ENCODE peak calls at places on chromosomes 4 and X, in nine cellular contexts. Q, N, X, S, B, V, U, J and O are unnamed samples.

GRCh38 chr4:100828364-100828763 is 310.5 kb upstream of the EMCN start:
- DNase-seq in Q (no peak), B (no peak), U (no peak), S (no peak), V (no peak), J (no peak), N (no peak), X (no peak), O (no peak)

GRCh38 chrX:21176927-21177571 is 197.2 kb upstream of the CNKSR2 start:
- DNase-seq in J (no peak), N (no peak), B (no peak), X (no peak), U (no peak), Q (no peak), S (no peak), V (peak), O (no peak)

GRCh38 chrX:70096052-70096451 is 33.8 kb downstream of the OTUD6A start:
- DNase-seq in S (peak), Q (peak), N (peak), J (peak), X (no peak), V (no peak), B (peak), U (no peak), O (no peak)

GRCh38 chr4:40980318-40980883 is 230.6 kb downstream of the NSUN7 start:
- DNase-seq in X (no peak), U (no peak), B (peak), N (no peak), J (no peak), S (peak), V (no peak), Q (no peak), O (no peak)

GRCh38 chr4:6355052-6355451 is 85.4 kb downstream of the WFS1 start:
- DNase-seq in B (no peak), J (no peak), S (no peak), X (no peak), Q (no peak), U (no peak), N (no peak), V (no peak), O (no peak)

GRCh38 chrX:134929813-134930212 is 61.0 kb upstream of the SMIM10 start:
- DNase-seq in J (no peak), X (no peak), S (no peak), Q (no peak), B (no peak), N (no peak), V (no peak), U (peak), O (no peak)

GRCh38 chrX:13380230-13380629 is 60.4 kb upstream of the ATXN3L start:
- DNase-seq in N (no peak), B (peak), J (peak), X (no peak), S (no peak), V (peak), U (no peak), Q (no peak), O (no peak)

GRCh38 chr4:77095101-77095826 is 19.5 kb upstream of the CCNI start:
- DNase-seq in S (peak), J (peak), X (peak), V (peak), Q (peak), N (peak), U (peak), B (peak), O (no peak)

GRCh38 chr4:152953514-152953913 is 17.4 kb downstream of the FHDC1 start:
- DNase-seq in Q (no peak), U (no peak), N (no peak), S (no peak), J (no peak), X (no peak), V (no peak), B (no peak), O (no peak)

GRCh38 chr4:3793545-3793944 is 27.4 kb downstream of the ADRA2C start:
- DNase-seq in V (no peak), X (no peak), B (no peak), J (no peak), S (no peak), U (no peak), Q (no peak), N (no peak), O (no peak)

GRCh38 chr4:8330821-8331566 is 61.4 kb downstream of the HTRA3 start:
- DNase-seq in Q (peak), U (no peak), J (peak), V (no peak), S (no peak), X (no peak), N (no peak), B (no peak), O (no peak)

GRCh38 chr4:153488719-153489384 is 22.7 kb downstream of the TMEM131L start:
- DNase-seq in V (peak), N (no peak), Q (no peak), S (peak), X (peak), B (no peak), J (no peak), U (peak), O (no peak)

GRCh38 chr4:17721496-17722360 is 59.7 kb downstream of the FAM184B start:
- DNase-seq in N (no peak), B (peak), U (no peak), V (peak), X (no peak), Q (no peak), S (no peak), J (peak), O (peak)

GRCh38 chr4:151407018-151407417 is 2.0 kb upstream of the FHIP1A start:
- DNase-seq in Q (no peak), N (no peak), V (no peak), S (no peak), J (no peak), X (no peak), U (no peak), B (no peak), O (no peak)

GRCh38 chrX:48514126-48514806 is 5.5 kb downstream of the PORCN start:
- DNase-seq in S (no peak), J (no peak), U (no peak), X (no peak), Q (no peak), N (no peak), B (no peak), V (no peak), O (no peak)

GRCh38 chr4:61872983-61873382 is 672.9 kb downstream of the ADGRL3 start:
- DNase-seq in J (no peak), Q (no peak), V (no peak), S (no peak), N (no peak), B (no peak), X (no peak), U (no peak), O (no peak)

GRCh38 chrX:134732152-134732551 is 73.9 kb upstream of the PLAC1 start:
- DNase-seq in Q (no peak), U (no peak), S (no peak), V (no peak), B (no peak), J (no peak), X (no peak), N (no peak), O (no peak)

GRCh38 chrX:13223868-13224555 is 95.8 kb downstream of the ATXN3L start:
- DNase-seq in S (no peak), Q (no peak), X (no peak), J (peak), B (peak), V (peak), N (peak), U (no peak), O (peak)

GRCh38 chrX:136710324-136710951 is 62.5 kb downstream of the CD40LG start:
- DNase-seq in U (no peak), V (peak), B (peak), N (no peak), S (no peak), Q (no peak), J (peak), X (no peak), O (peak)

GRCh38 chrX:138745215-138745614 is 33.7 kb upstream of the FGF13 start:
- DNase-seq in N (peak), Q (peak), B (peak), X (peak), V (peak), U (peak), S (peak), J (peak), O (peak)

GRCh38 chrX:101080326-101080725 is 1.6 kb downstream of the TMEM35A start:
- DNase-seq in U (no peak), J (no peak), X (no peak), S (no peak), N (no peak), B (no peak), V (no peak), Q (peak), O (no peak)

GRCh38 chr4:39046243-39046642 is 14.0 kb upstream of the TMEM156 start:
- DNase-seq in B (peak), J (peak), S (no peak), U (no peak), N (no peak), X (peak), V (peak), Q (no peak), O (no peak)

GRCh38 chrX:67784712-67785111 is 240.9 kb downstream of the AR start:
- DNase-seq in S (no peak), X (no peak), J (no peak), Q (no peak), U (no peak), B (no peak), N (no peak), V (no peak), O (no peak)

GRCh38 chr4:57148831-57149230 is 38.6 kb upstream of the IGFBP7 start:
- DNase-seq in V (peak), X (no peak), S (no peak), J (peak), U (no peak), N (no peak), B (peak), Q (no peak), O (peak)

GRCh38 chrX:118745570-118745969 is 18.2 kb downstream of the IL13RA1 start:
- DNase-seq in J (peak), V (no peak), Q (no peak), X (no peak), N (no peak), S (no peak), U (no peak), B (peak), O (no peak)

GRCh38 chr4:109879081-109879480 is 31.2 kb downstream of the LRIT3 start:
- DNase-seq in S (no peak), N (no peak), B (no peak), J (no peak), Q (no peak), U (no peak), X (no peak), V (no peak), O (no peak)

GRCh38 chrX:120302434-120302833 is 8.8 kb downstream of the TMEM255A start:
- DNase-seq in X (peak), U (peak), V (no peak), B (no peak), S (peak), N (peak), J (no peak), Q (no peak), O (no peak)

GRCh38 chrX:121028419-121028818 is 19.0 kb upstream of the GLUD2 start:
- DNase-seq in J (no peak), X (no peak), N (no peak), S (no peak), B (no peak), V (no peak), Q (no peak), U (no peak), O (no peak)

GRCh38 chrX:69060631-69061408 is 104.4 kb downstream of the PJA1 start:
- DNase-seq in S (peak), X (no peak), B (peak), Q (peak), V (peak), N (peak), J (peak), U (no peak), O (no peak)

GRCh38 chr4:145066063-145066501 is 31.9 kb downstream of the ANAPC10 start:
- DNase-seq in N (no peak), V (peak), X (no peak), B (no peak), U (no peak), Q (no peak), S (peak), J (no peak), O (no peak)

GRCh38 chr4:79623125-79623905 is 215.3 kb upstream of the GK2 start:
- DNase-seq in X (no peak), B (no peak), N (no peak), S (no peak), J (peak), V (no peak), U (no peak), Q (no peak), O (peak)

GRCh38 chr4:159481936-159482335 is 379.1 kb downstream of the RAPGEF2 start:
- DNase-seq in N (no peak), B (no peak), U (no peak), X (no peak), J (no peak), Q (no peak), V (no peak), S (no peak), O (no peak)

GRCh38 chr4:159483110-159483509 is 380.2 kb downstream of the RAPGEF2 start:
- DNase-seq in V (no peak), X (no peak), U (peak), S (no peak), Q (no peak), N (no peak), B (no peak), J (no peak), O (no peak)

GRCh38 chr4:159476886-159477285 is 374.0 kb downstream of the RAPGEF2 start:
- DNase-seq in U (no peak), V (no peak), Q (no peak), S (no peak), N (no peak), J (no peak), X (no peak), B (no peak), O (no peak)

GRCh38 chr4:159484049-159484448 is 381.2 kb downstream of the RAPGEF2 start:
- DNase-seq in X (no peak), V (peak), N (no peak), U (no peak), Q (no peak), J (no peak), B (no peak), S (no peak), O (no peak)

DNA sequence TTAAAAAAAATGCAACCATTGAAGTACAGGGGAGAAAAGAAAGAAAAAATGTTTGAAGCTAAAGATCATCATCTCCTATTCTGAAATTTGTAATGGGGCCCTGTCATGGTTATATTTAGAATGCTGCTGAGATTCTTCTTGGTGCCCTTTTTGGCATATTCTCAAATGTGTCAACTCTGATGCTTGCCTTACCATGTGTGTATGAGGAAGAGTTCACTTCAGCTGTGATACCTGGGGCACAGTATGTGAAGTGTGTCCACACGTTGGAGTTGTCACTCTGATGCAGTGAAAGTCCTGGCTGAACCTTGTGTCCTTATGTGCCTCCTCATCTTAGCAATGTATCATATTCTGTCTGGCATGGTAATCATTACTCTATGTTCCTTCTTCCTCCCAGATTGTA is 377.9 kb downstream of the RAPGEF2 start:
- DNase-seq in X (no peak), B (no peak), S (no peak), Q (no peak), V (no peak), U (no peak), J (no peak), N (no peak), O (no peak)
- H3K4me3 ChIP-seq in X (no peak), B (no peak), S (no peak), Q (no peak), V (no peak), U (no peak), J (no peak), N (no peak), O (no peak)

GRCh38 chr4:85250852-85251251 is 224.1 kb upstream of the ARHGAP24 start:
- DNase-seq in X (no peak), S (no peak), N (no peak), U (no peak), V (no peak), J (no peak), B (no peak), Q (no peak), O (no peak)
- H3K4me3 ChIP-seq in X (no peak), S (no peak), N (no peak), U (no peak), V (no peak), J (no peak), B (no peak), Q (no peak), O (no peak)

GRCh38 chrX:78106651-78106986 is 2.6 kb downstream of the PGK1 start:
- DNase-seq in Q (no peak), U (no peak), B (no peak), S (no peak), X (peak), N (no peak), J (no peak), V (no peak), O (no peak)
- H3K4me3 ChIP-seq in Q (no peak), U (peak), B (peak), S (peak), X (peak), N (no peak), J (peak), V (peak), O (peak)

DNA sequence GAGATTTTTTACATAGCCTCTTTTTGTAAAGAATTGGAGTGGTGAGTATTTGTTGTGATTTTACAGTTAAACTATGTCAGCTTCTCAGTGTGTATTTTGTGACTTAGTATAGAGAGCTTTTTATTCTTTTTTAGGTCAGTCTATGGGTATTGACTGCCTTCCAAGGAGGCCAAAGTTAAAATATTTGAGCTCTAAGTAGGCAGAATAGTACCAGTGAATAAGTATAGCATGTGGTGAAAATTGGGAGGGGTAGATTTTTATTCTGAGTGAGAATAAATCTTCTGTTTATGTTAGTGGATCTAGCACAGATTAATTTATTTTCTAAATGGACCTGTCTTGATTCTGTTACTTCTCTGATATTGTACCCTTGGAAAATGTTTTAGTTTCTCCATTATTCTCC is 37.5 kb downstream of the HERC3 start:
- DNase-seq in B (peak), V (peak), N (no peak), U (no peak), J (peak), S (no peak), Q (no peak), X (no peak), O (no peak)
- H3K4me3 ChIP-seq in B (no peak), V (no peak), N (no peak), U (no peak), J (no peak), S (no peak), Q (no peak), X (no peak), O (no peak)

GRCh38 chr4:1204286-1204827 is 32.0 kb upstream of the SPON2 start:
- DNase-seq in S (no peak), Q (peak), V (no peak), N (peak), J (no peak), U (peak), B (no peak), X (no peak), O (no peak)
- H3K4me3 ChIP-seq in S (no peak), Q (no peak), V (no peak), N (no peak), J (no peak), U (no peak), B (no peak), X (no peak), O (no peak)